ENCODE peak calls at places on chromosomes 7 and 10, in seven cellular contexts. H, V, G, A, E, Q and U are unnamed samples.

GRCh38 chr7:117489911-117490310 is 10.1 kb downstream of the CFTR start:
- DNase-seq in H (no peak), V (no peak), G (no peak), A (no peak), E (no peak), Q (no peak), U (no peak)

GRCh38 chr10:93600861-93601773 is at the start of gene RBP4:
- DNase-seq in H (no peak), V (peak; percentile 65), G (no peak), A (no peak), E (no peak), Q (no peak), U (no peak)

GRCh38 chr7:117251687-117252086 is 71.2 kb downstream of the WNT2 start:
- DNase-seq in H (no peak), V (no peak), G (no peak), A (no peak), E (no peak), Q (no peak), U (no peak)

GRCh38 chr10:122464575-122464974 is 3.2 kb downstream of the HTRA1 start:
- DNase-seq in H (no peak), V (no peak), G (no peak), A (no peak), E (no peak), Q (no peak), U (no peak)

GRCh38 chr7:40099837-40100236 is 34.6 kb downstream of the MPLKIP start:
- DNase-seq in H (no peak), V (no peak), G (no peak), A (no peak), E (no peak), Q (no peak), U (no peak)

GRCh38 chr7:71521506-71521905 is 389.6 kb downstream of the GALNT17 start:
- DNase-seq in H (no peak), V (no peak), G (no peak), A (no peak), E (peak; percentile 67), Q (no peak), U (no peak)

GRCh38 chr7:124059375-124059774 is 26.5 kb upstream of the TMEM229A start:
- DNase-seq in H (no peak), V (no peak), G (no peak), A (no peak), E (no peak), Q (no peak), U (no peak)

GRCh38 chr7:42407828-42408227 is 170.8 kb upstream of the GLI3 start:
- DNase-seq in H (no peak), V (no peak), G (no peak), A (no peak), E (no peak), Q (no peak), U (no peak)

GRCh38 chr10:121553861-121554264 is 44.4 kb downstream of the FGFR2 start:
- DNase-seq in H (no peak), V (no peak), G (no peak), A (no peak), E (no peak), Q (no peak), U (no peak)

GRCh38 chr10:28717659-28718201 is 40.4 kb downstream of the BAMBI start:
- DNase-seq in H (no peak), V (no peak), G (no peak), A (no peak), E (no peak), Q (no peak), U (no peak)

GRCh38 chr7:12386237-12386839 is 17.3 kb downstream of the VWDE start:
- DNase-seq in H (no peak), V (no peak), G (no peak), A (no peak), E (no peak), Q (no peak), U (no peak)

GRCh38 chr7:44149571-44150465 is 8.7 kb upstream of the MYL7 start:
- DNase-seq in H (no peak), V (peak; percentile 30), G (no peak), A (no peak), E (no peak), Q (no peak), U (no peak)